ENCODE peak calls at places on chromosomes 1 and 21, in nine cellular contexts. D is RWPE1, V is cardiac muscle cell, Q is GM10248, B is progenitor cell of endocrine pancreas, N is cardiac fibroblast, T is colonic mucosa, I is fibroblast of the aortic adventitia, C is IMR-90. A is an unnamed sample.

GRCh38 chr1:43054961-43055360 is 96.3 kb upstream of the SLC2A1 start:
- DNase-seq in D (no peak), V (no peak), Q (no peak), B (no peak), N (no peak), T (no peak), I (no peak), C (peak; percentile 40), A (no peak)

GRCh38 chr1:216518844-216519627 is 95.8 kb upstream of the USH2A start:
- DNase-seq in D (no peak), V (no peak), Q (no peak), B (no peak), N (no peak), T (no peak), I (no peak), C (no peak), A (no peak)

GRCh38 chr21:44950351-44950750 is 10.5 kb downstream of the SLX9 start:
- DNase-seq in D (no peak), V (no peak), Q (no peak), B (no peak), N (no peak), T (no peak), I (no peak), C (no peak), A (no peak)

GRCh38 chr1:65963161-65963888 is 170.6 kb downstream of the PDE4B start:
- DNase-seq in D (no peak), V (no peak), Q (no peak), B (no peak), N (no peak), T (no peak), I (no peak), C (no peak), A (peak; percentile 2)

GRCh38 chr1:226632169-226632884 is 83.8 kb downstream of the STUM start:
- DNase-seq in D (no peak), V (no peak), Q (no peak), B (no peak), N (no peak), T (no peak), I (no peak), C (no peak), A (no peak)

GRCh38 chr1:215210167-215210566 is 127.6 kb downstream of the KCNK2 start:
- DNase-seq in D (no peak), V (no peak), Q (no peak), B (no peak), N (no peak), T (no peak), I (no peak), C (no peak), A (no peak)

GRCh38 chr1:11927866-11928592 is 1.8 kb upstream of the KIAA2013 start:
- DNase-seq in D (no peak), V (peak; percentile 62), Q (no peak), B (no peak), N (peak; percentile 69), T (no peak), I (peak; percentile 18), C (peak; percentile 40), A (no peak)

GRCh38 chr1:108541856-108542255 is 18.0 kb upstream of the EEIG2 start:
- DNase-seq in D (no peak), V (peak; percentile 73), Q (no peak), B (no peak), N (no peak), T (no peak), I (peak; percentile 61), C (no peak), A (no peak)

GRCh38 chr1:1342584-1343115 is 6.6 kb downstream of the DVL1 start:
- DNase-seq in D (no peak), V (no peak), Q (no peak), B (no peak), N (no peak), T (no peak), I (no peak), C (no peak), A (no peak)

GRCh38 chr1:36203554-36204346 is 20.5 kb upstream of the THRAP3 start:
- DNase-seq in D (no peak), V (peak; percentile 83), Q (peak; percentile 3), B (no peak), N (peak; percentile 63), T (no peak), I (no peak), C (peak; percentile 52), A (no peak)

GRCh38 chr1:204733289-204733688 is 47.8 kb upstream of the LRRN2 start:
- DNase-seq in D (no peak), V (no peak), Q (no peak), B (no peak), N (no peak), T (peak; percentile 0), I (no peak), C (no peak), A (no peak)

GRCh38 chr1:9084883-9085282 is 15.4 kb upstream of the SLC2A5 start:
- DNase-seq in D (peak; percentile 11), V (peak; percentile 37), Q (no peak), B (no peak), N (no peak), T (no peak), I (peak; percentile 47), C (no peak), A (no peak)

GRCh38 chr1:61839702-61840101 is 97.4 kb downstream of the PATJ start:
- DNase-seq in D (peak; percentile 15), V (peak; percentile 56), Q (no peak), B (no peak), N (peak; percentile 71), T (no peak), I (peak; percentile 79), C (peak; percentile 80), A (no peak)

GRCh38 chr1:175479521-175480342 is 263.7 kb downstream of the TNR start:
- DNase-seq in D (no peak), V (peak; percentile 21), Q (no peak), B (no peak), N (no peak), T (no peak), I (no peak), C (no peak), A (no peak)

GRCh38 chr21:44375281-44375651 is 21.8 kb downstream of the TRPM2 start:
- DNase-seq in D (no peak), V (no peak), Q (no peak), B (no peak), N (no peak), T (no peak), I (no peak), C (no peak), A (no peak)

GRCh38 chr1:53890522-53890941 is 935 bp upstream of the YIPF1 start:
- DNase-seq in D (no peak), V (no peak), Q (no peak), B (no peak), N (no peak), T (no peak), I (no peak), C (no peak), A (no peak)
- TF ChIP-seq CTCF in D (no peak), V (no peak), Q (no peak), B (no peak), N (no peak), T (no peak), I (no peak), C (no peak), A (no peak)

GRCh38 chr1:229372251-229372650 is 29.4 kb upstream of the CCSAP start:
- DNase-seq in D (no peak), V (no peak), Q (no peak), B (no peak), N (no peak), T (no peak), I (no peak), C (no peak), A (no peak)

GRCh38 chr1:229373395-229373794 is 30.5 kb upstream of the CCSAP start:
- DNase-seq in D (no peak), V (no peak), Q (no peak), B (no peak), N (no peak), T (no peak), I (no peak), C (no peak), A (no peak)

GRCh38 chr1:229371624-229372023 is 28.8 kb upstream of the CCSAP start:
- DNase-seq in D (peak; percentile 91), V (no peak), Q (no peak), B (no peak), N (no peak), T (no peak), I (no peak), C (no peak), A (no peak)

GRCh38 chr1:229368347-229368746 is 25.5 kb upstream of the CCSAP start:
- DNase-seq in D (no peak), V (no peak), Q (no peak), B (no peak), N (no peak), T (no peak), I (no peak), C (no peak), A (no peak)

GRCh38 chr1:229370601-229371021 is 27.8 kb upstream of the CCSAP start:
- DNase-seq in D (no peak), V (no peak), Q (no peak), B (no peak), N (no peak), T (no peak), I (no peak), C (no peak), A (no peak)
- TF ChIP-seq CTCF in D (no peak), V (no peak), Q (no peak), B (no peak), N (no peak), T (no peak), I (no peak), C (no peak), A (no peak)

GRCh38 chr1:117339866-117340357 is 27.3 kb upstream of the MAN1A2 start:
- DNase-seq in D (peak; percentile 14), V (peak; percentile 78), Q (no peak), B (no peak), N (peak; percentile 59), T (peak; percentile 57), I (peak; percentile 26), C (peak; percentile 83), A (no peak)
- TF ChIP-seq CTCF in D (no peak), V (no peak), Q (no peak), B (peak; percentile 15), N (no peak), T (no peak), I (no peak), C (peak; percentile 16), A (no peak)

GRCh38 chr1:236307437-236307836 is 25.7 kb upstream of the ERO1B start:
- DNase-seq in D (no peak), V (no peak), Q (no peak), B (no peak), N (no peak), T (no peak), I (no peak), C (no peak), A (no peak)

GRCh38 chr1:236313412-236313811 is 31.7 kb upstream of the ERO1B start:
- DNase-seq in D (no peak), V (no peak), Q (no peak), B (no peak), N (no peak), T (no peak), I (no peak), C (no peak), A (no peak)

GRCh38 chr1:236315092-236315491 is 33.3 kb upstream of the ERO1B start:
- DNase-seq in D (no peak), V (no peak), Q (no peak), B (no peak), N (no peak), T (no peak), I (no peak), C (no peak), A (no peak)

GRCh38 chr1:236308827-236309226 is 27.1 kb upstream of the ERO1B start:
- DNase-seq in D (no peak), V (no peak), Q (no peak), B (no peak), N (no peak), T (no peak), I (no peak), C (no peak), A (no peak)

GRCh38 chr1:236311040-236311439 is 29.3 kb upstream of the ERO1B start:
- DNase-seq in D (no peak), V (no peak), Q (no peak), B (no peak), N (peak; percentile 2), T (no peak), I (no peak), C (no peak), A (no peak)
- TF ChIP-seq CTCF in D (no peak), V (no peak), Q (no peak), B (no peak), N (no peak), T (no peak), I (no peak), C (no peak), A (no peak)

A was measured in nephron progenitor cell.